ENCODE peak calls at places on chromosomes 11 and 22, in five cellular contexts. One of them, this sample, is unnamed.

GRCh38 chr11:131571571-131571970 is 201.2 kb downstream of the NTM start:
- DNase-seq in cardiac fibroblast: no peak
- DNase-seq in AG10803: no peak
- DNase-seq in endothelial cell: no peak
- DNase-seq in brain microvascular endothelial cell: no peak
- DNase-seq in this sample: no peak

GRCh38 chr11:105862736-105863367 is 159.2 kb downstream of the MSANTD4 start:
- DNase-seq in cardiac fibroblast: peak
- DNase-seq in AG10803: peak
- DNase-seq in endothelial cell: no peak
- DNase-seq in brain microvascular endothelial cell: peak
- DNase-seq in this sample: peak

GRCh38 chr11:3215346-3216026 is 3.1 kb downstream of the MRGPRG start:
- DNase-seq in cardiac fibroblast: no peak
- DNase-seq in AG10803: no peak
- DNase-seq in endothelial cell: no peak
- DNase-seq in brain microvascular endothelial cell: no peak
- DNase-seq in this sample: peak

GRCh38 chr11:87459351-87459750 is 421.6 kb downstream of the TMEM135 start:
- DNase-seq in cardiac fibroblast: no peak
- DNase-seq in AG10803: no peak
- DNase-seq in endothelial cell: no peak
- DNase-seq in brain microvascular endothelial cell: no peak
- DNase-seq in this sample: no peak

GRCh38 chr11:118290923-118291322 is 13.6 kb upstream of the CD3E start:
- DNase-seq in cardiac fibroblast: peak
- DNase-seq in AG10803: no peak
- DNase-seq in endothelial cell: peak
- DNase-seq in brain microvascular endothelial cell: no peak
- DNase-seq in this sample: peak

GRCh38 chr22:43999378-43999777 is 24.7 kb upstream of the PARVB start:
- DNase-seq in cardiac fibroblast: no peak
- DNase-seq in AG10803: no peak
- DNase-seq in endothelial cell: no peak
- DNase-seq in brain microvascular endothelial cell: no peak
- DNase-seq in this sample: no peak

GRCh38 chr11:78688460-78688859 is 113.8 kb upstream of the NARS2 start:
- DNase-seq in cardiac fibroblast: no peak
- DNase-seq in AG10803: no peak
- DNase-seq in endothelial cell: no peak
- DNase-seq in brain microvascular endothelial cell: no peak
- DNase-seq in this sample: no peak

GRCh38 chr11:90775573-90776165 is 552.8 kb upstream of the CHORDC1 start:
- DNase-seq in cardiac fibroblast: no peak
- DNase-seq in AG10803: no peak
- DNase-seq in endothelial cell: no peak
- DNase-seq in brain microvascular endothelial cell: no peak
- DNase-seq in this sample: no peak

GRCh38 chr11:68347841-68348240 is 35.5 kb downstream of the LRP5 start:
- DNase-seq in cardiac fibroblast: no peak
- DNase-seq in AG10803: no peak
- DNase-seq in endothelial cell: no peak
- DNase-seq in brain microvascular endothelial cell: no peak
- DNase-seq in this sample: no peak

GRCh38 chr11:35845860-35846259 is 98.0 kb upstream of the LDLRAD3 start:
- DNase-seq in cardiac fibroblast: no peak
- DNase-seq in AG10803: no peak
- DNase-seq in endothelial cell: no peak
- DNase-seq in brain microvascular endothelial cell: no peak
- DNase-seq in this sample: no peak

GRCh38 chr22:27905638-27906037 is 13.4 kb downstream of the PITPNB start:
- DNase-seq in cardiac fibroblast: peak
- DNase-seq in AG10803: peak
- DNase-seq in endothelial cell: no peak
- DNase-seq in brain microvascular endothelial cell: no peak
- DNase-seq in this sample: no peak

GRCh38 chr11:119907122-119907933 is 178.3 kb upstream of the NECTIN1 start:
- DNase-seq in cardiac fibroblast: no peak
- DNase-seq in AG10803: no peak
- DNase-seq in endothelial cell: no peak
- DNase-seq in brain microvascular endothelial cell: no peak
- DNase-seq in this sample: peak

GRCh38 chr11:67582026-67582425 is 1.6 kb upstream of the GSTP1 start:
- DNase-seq in cardiac fibroblast: no peak
- DNase-seq in AG10803: no peak
- DNase-seq in endothelial cell: no peak
- DNase-seq in brain microvascular endothelial cell: no peak
- DNase-seq in this sample: no peak

GRCh38 chr11:110128161-110128560 is 35.0 kb downstream of the ZC3H12C start:
- DNase-seq in cardiac fibroblast: peak
- DNase-seq in AG10803: peak
- DNase-seq in endothelial cell: no peak
- DNase-seq in brain microvascular endothelial cell: peak
- DNase-seq in this sample: no peak

GRCh38 chr22:37498289-37498909 is 12.2 kb upstream of the MFNG start:
- DNase-seq in cardiac fibroblast: no peak
- DNase-seq in AG10803: no peak
- DNase-seq in endothelial cell: peak
- DNase-seq in brain microvascular endothelial cell: no peak
- DNase-seq in this sample: peak

GRCh38 chr22:17194213-17194612 is 25.0 kb downstream of the ADA2 start:
- DNase-seq in cardiac fibroblast: no peak
- DNase-seq in AG10803: no peak
- DNase-seq in endothelial cell: no peak
- DNase-seq in brain microvascular endothelial cell: no peak
- DNase-seq in this sample: no peak

GRCh38 chr22:25700996-25701815 is 40.8 kb upstream of the MYO18B start:
- DNase-seq in cardiac fibroblast: peak
- DNase-seq in AG10803: peak
- DNase-seq in endothelial cell: no peak
- DNase-seq in brain microvascular endothelial cell: peak
- DNase-seq in this sample: peak

GRCh38 chr11:31943056-31943780 is 132.1 kb upstream of the PAX6 start:
- DNase-seq in cardiac fibroblast: no peak
- DNase-seq in AG10803: no peak
- DNase-seq in endothelial cell: no peak
- DNase-seq in brain microvascular endothelial cell: no peak
- DNase-seq in this sample: no peak

GRCh38 chr11:67436459-67437081 is 912 bp downstream of the PTPRCAP start:
- DNase-seq in cardiac fibroblast: peak
- DNase-seq in AG10803: no peak
- DNase-seq in endothelial cell: no peak
- DNase-seq in brain microvascular endothelial cell: no peak
- DNase-seq in this sample: no peak

GRCh38 chr11:34425863-34426262 is 12.9 kb upstream of the CAT start:
- DNase-seq in cardiac fibroblast: peak
- DNase-seq in AG10803: peak
- DNase-seq in endothelial cell: no peak
- DNase-seq in brain microvascular endothelial cell: no peak
- DNase-seq in this sample: no peak

GRCh38 chr11:35166369-35167360 is 27.7 kb downstream of the CD44 start:
- DNase-seq in cardiac fibroblast: peak
- DNase-seq in AG10803: peak
- DNase-seq in endothelial cell: no peak
- DNase-seq in brain microvascular endothelial cell: peak
- DNase-seq in this sample: peak

GRCh38 chr11:8650401-8650990 is 32.0 kb downstream of the TRIM66 start:
- DNase-seq in cardiac fibroblast: peak
- DNase-seq in AG10803: peak
- DNase-seq in endothelial cell: no peak
- DNase-seq in brain microvascular endothelial cell: no peak
- DNase-seq in this sample: no peak

This sample was measured in G401.